ENCODE peak calls at places on chromosomes 16 and 17, in five cellular contexts. T, W, V, D and G are unnamed samples.

GRCh38 chr17:64063766-64064224 is 43.4 kb upstream of the ICAM2 start:
- DNase-seq in T (peak; percentile 67), D (no peak), V (peak; percentile 44), W (peak; percentile 87), G (no peak)

GRCh38 chr17:36593651-36594316 is 2.1 kb downstream of the DHRS11 start:
- DNase-seq in T (no peak), W (no peak), D (no peak), V (no peak), G (no peak)

GRCh38 chr16:3101018-3101840 is 2.1 kb upstream of the ZSCAN10 start:
- DNase-seq in D (no peak), W (no peak), V (peak; percentile 24), T (no peak), G (no peak)

GRCh38 chr16:48291303-48291702 is 44.0 kb upstream of the ABCC11 start:
- DNase-seq in T (no peak), D (peak; percentile 34), W (no peak), V (no peak), G (no peak)

GRCh38 chr17:78034429-78035091 is 76.1 kb downstream of the TNRC6C start:
- DNase-seq in T (no peak), W (no peak), V (no peak), D (peak; percentile 23), G (no peak)

GRCh38 chr17:45371414-45372324 is 54.8 kb upstream of the MAP3K14 start:
- DNase-seq in W (peak; percentile 83), D (peak; percentile 95), T (peak; percentile 90), V (peak; percentile 93), G (peak; percentile 93)

GRCh38 chr16:27444470-27444869 is 42.5 kb downstream of the IL21R start:
- DNase-seq in W (no peak), T (no peak), D (no peak), V (no peak), G (no peak)

GRCh38 chr17:13931111-13931526 is 138.2 kb upstream of the COX10 start:
- DNase-seq in T (no peak), V (peak; percentile 62), D (peak; percentile 65), W (no peak), G (no peak)

GRCh38 chr16:19163215-19163614 is 4.8 kb upstream of the SYT17 start:
- DNase-seq in D (no peak), T (no peak), V (no peak), W (no peak), G (no peak)

GRCh38 chr16:3035289-3035971 is 1.3 kb downstream of the BICDL2 start:
- DNase-seq in W (peak; percentile 94), D (no peak), V (no peak), T (no peak), G (no peak)

GRCh38 chr17:58331815-58332719 is 3.5 kb upstream of the TSPOAP1 start:
- DNase-seq in W (peak; percentile 41), T (no peak), V (no peak), D (no peak), G (no peak)

GRCh38 chr16:47247691-47248090 is 103.9 kb upstream of the NETO2 start:
- DNase-seq in T (no peak), V (no peak), D (no peak), W (no peak), G (no peak)

GRCh38 chr17:58313815-58314705 is 14.5 kb downstream of the TSPOAP1 start:
- DNase-seq in W (no peak), D (no peak), V (no peak), T (no peak), G (no peak)

GRCh38 chr17:51647873-51648272 is 387.5 kb downstream of the UTP18 start:
- DNase-seq in T (no peak), W (no peak), V (no peak), D (no peak), G (no peak)

GRCh38 chr16:48365030-48365600 is 20.1 kb downstream of the SIAH1 start:
- DNase-seq in T (no peak), D (no peak), W (no peak), V (no peak), G (no peak)

GRCh38 chr17:41492771-41493170 is 3.1 kb upstream of the KRT36 start:
- DNase-seq in T (no peak), D (no peak), V (peak; percentile 57), W (no peak), G (no peak)

GRCh38 chr16:48526058-48526957 is 83.7 kb downstream of the N4BP1 start:
- DNase-seq in W (peak; percentile 59), V (no peak), D (no peak), T (no peak), G (no peak)

GRCh38 chr17:50064253-50064991 is 8.5 kb downstream of the ITGA3 start:
- DNase-seq in T (peak; percentile 63), W (no peak), V (peak; percentile 92), D (peak; percentile 94), G (peak; percentile 85)

GRCh38 chr17:40419559-40420331 is 2.0 kb upstream of the TOP2A start:
- DNase-seq in D (no peak), W (no peak), V (no peak), T (peak; percentile 51), G (no peak)

GRCh38 chr16:68995011-68995504 is 110.4 kb upstream of the HAS3 start:
- DNase-seq in W (peak; percentile 15), D (peak; percentile 48), V (peak; percentile 26), T (no peak), G (no peak)

GRCh38 chr17:19650826-19651225 is 2.3 kb downstream of the ALDH3A2 start:
- DNase-seq in T (no peak), D (peak; percentile 42), V (peak; percentile 37), W (no peak), G (no peak)

GRCh38 chr16:2981177-2981898 is 1.1 kb upstream of the PKMYT1 start:
- DNase-seq in D (no peak), W (no peak), V (no peak), T (no peak), G (no peak)

GRCh38 chr17:43661699-43662431 is at the start of gene MEOX1:
- DNase-seq in D (peak; percentile 85), T (no peak), W (no peak), V (peak; percentile 71), G (no peak)

GRCh38 chr17:42312035-42312284 is 23.7 kb downstream of the STAT5A start:
- DNase-seq in V (no peak), T (no peak), D (no peak), W (no peak), G (no peak)

GRCh38 chr17:8673621-8674020 is 43.1 kb upstream of the MYH10 start:
- DNase-seq in T (no peak), V (no peak), D (peak; percentile 84), W (peak; percentile 36), G (no peak)

GRCh38 chr17:73511716-73512115 is 132.5 kb downstream of the SDK2 start:
- DNase-seq in T (no peak), V (no peak), D (no peak), W (no peak), G (no peak)

GRCh38 chr17:40442392-40443195 is 656 bp upstream of the IGFBP4 start:
- DNase-seq in T (no peak), D (no peak), W (no peak), V (peak; percentile 41), G (no peak)

GRCh38 chr17:31815212-31815611 is 43.8 kb downstream of the COPRS start:
- DNase-seq in T (no peak), D (no peak), W (no peak), V (no peak), G (no peak)

GRCh38 chr17:79651266-79651665 is 40.4 kb upstream of the RBFOX3 start:
- DNase-seq in D (no peak), T (peak; percentile 11), W (no peak), V (no peak), G (no peak)

GRCh38 chr17:80600586-80600985 is 55.9 kb downstream of the RPTOR start:
- DNase-seq in V (no peak), D (no peak), W (no peak), T (no peak), G (no peak)

GRCh38 chr16:85349413-85350145 is 237.3 kb upstream of the CIBAR2 start:
- DNase-seq in T (no peak), V (no peak), D (no peak), W (no peak), G (no peak)
- H3K27ac ChIP-seq in T (peak overlapping the region; percentile 46), V (no peak overlapping the region), D (no peak overlapping the region), W (peak overlapping the region; percentile 88), G (no peak overlapping the region)

GRCh38 chr17:67983289-67983688 is 13.0 kb downstream of the C17orf58 start:
- DNase-seq in T (no peak), V (no peak), D (no peak), W (no peak), G (no peak)
- TF ChIP-seq CTCF in T (no peak), V (no peak), D (no peak), W (no peak), G (no peak)

GRCh38 chr16:11624645-11625607 is 38.2 kb upstream of the LITAF start:
- DNase-seq in W (no peak), T (no peak), V (no peak), D (no peak), G (no peak)
- H3K27ac ChIP-seq in W (no peak overlapping the region), T (no peak overlapping the region), V (no peak overlapping the region), D (no peak overlapping the region), G (no peak overlapping the region)

GRCh38 chr17:29933379-29933778 is 3.4 kb upstream of the SSH2 start:
- DNase-seq in D (peak; percentile 14), T (no peak), V (peak; percentile 50), W (no peak), G (no peak)
- TF ChIP-seq CTCF in D (no peak), T (no peak), V (peak; percentile 48), W (no peak), G (peak; percentile 61)

DNA sequence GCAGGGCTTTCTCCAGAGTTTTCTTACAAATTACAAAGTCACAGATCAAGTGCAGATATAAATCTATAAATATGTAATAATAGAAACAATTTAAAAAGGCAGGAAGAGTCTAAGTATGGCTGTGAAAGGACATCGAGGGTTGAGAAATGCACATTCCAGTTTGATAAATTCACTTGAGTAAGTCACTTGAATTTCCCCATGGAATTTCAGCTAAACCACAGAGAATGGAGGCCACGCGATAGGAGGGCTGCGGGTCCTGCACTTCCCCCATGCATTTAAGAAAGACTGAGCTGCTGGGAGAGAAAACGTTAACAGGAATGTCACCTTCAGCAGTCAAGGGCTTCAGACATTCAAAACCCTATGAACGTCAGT is 6.1 kb upstream of the MXRA7 start:
- DNase-seq in W (no peak), T (no peak), D (peak; percentile 95), V (peak; percentile 84), G (peak; percentile 73)
- H3K27ac ChIP-seq in W (no peak overlapping the region), T (peak overlapping the region; percentile 78), D (peak overlapping the region; percentile 99), V (peak overlapping the region; percentile 95), G (peak overlapping the region; percentile 98)